ENCODE peak calls at places on chromosomes 12 and 14, in nine cellular contexts. E is fibroblast of the aortic adventitia, T is nephron progenitor cell, R is progenitor cell of endocrine pancreas, V is cardiac fibroblast, F is HL-60, Q is NB4, H is HFF-Myc, X is stomach. S is an unnamed sample.
A peak's percentile ranks its signal among the peaks of the same experiment; 100 is the strongest.

GRCh38 chr12:22670762-22671161 is 45.8 kb downstream of the ETNK1 start:
- DNase-seq in E (peak; percentile 39), T (no peak), R (no peak), V (peak; percentile 38), F (no peak), Q (no peak), H (no peak), X (no peak), S (no peak)

GRCh38 chr14:105859717-105860614 is 333.6 kb downstream of the TMEM121 start:
- DNase-seq in E (no peak), T (no peak), R (no peak), V (no peak), F (no peak), Q (peak; percentile 85), H (no peak), X (peak; percentile 25), S (no peak)

GRCh38 chr12:42236017-42236416 is 2.0 kb downstream of the YAF2 start:
- DNase-seq in E (peak; percentile 43), T (no peak), R (no peak), V (no peak), F (no peak), Q (no peak), H (no peak), X (no peak), S (no peak)

GRCh38 chr14:30291216-30291615 is 267.7 kb upstream of the G2E3 start:
- DNase-seq in E (peak; percentile 83), T (no peak), R (no peak), V (peak; percentile 68), F (no peak), Q (no peak), H (no peak), X (no peak), S (peak; percentile 62)

GRCh38 chr14:72451081-72451972 is 442.6 kb downstream of the DPF3 start:
- DNase-seq in E (no peak), T (peak; percentile 22), R (no peak), V (no peak), F (no peak), Q (no peak), H (no peak), X (no peak), S (no peak)

GRCh38 chr14:24888532-24888931 is 161.4 kb downstream of the STXBP6 start:
- DNase-seq in E (no peak), T (no peak), R (no peak), V (no peak), F (no peak), Q (no peak), H (no peak), X (no peak), S (no peak)

GRCh38 chr12:125183187-125184067 is 118.2 kb downstream of the AACS start:
- DNase-seq in E (peak; percentile 76), T (peak; percentile 94), R (peak; percentile 79), V (peak; percentile 81), F (peak; percentile 45), Q (peak; percentile 82), H (peak; percentile 37), X (peak; percentile 83), S (peak; percentile 66)

GRCh38 chr12:31750747-31751039 is 21.9 kb upstream of the AMN1 start:
- DNase-seq in E (no peak), T (no peak), R (no peak), V (no peak), F (no peak), Q (no peak), H (no peak), X (no peak), S (no peak)

GRCh38 chr12:14418526-14418925 is 53.0 kb downstream of the ATF7IP start:
- DNase-seq in E (peak; percentile 59), T (no peak), R (no peak), V (peak; percentile 50), F (no peak), Q (no peak), H (no peak), X (no peak), S (no peak)

GRCh38 chr12:101642115-101643067 is 47.6 kb downstream of the MYBPC1 start:
- DNase-seq in E (no peak), T (peak; percentile 65), R (peak; percentile 47), V (no peak), F (no peak), Q (no peak), H (no peak), X (peak; percentile 67), S (no peak)

GRCh38 chr12:116609715-116610114 is 50.5 kb downstream of the MAP1LC3B2 start:
- DNase-seq in E (no peak), T (peak; percentile 34), R (no peak), V (peak; percentile 21), F (no peak), Q (peak; percentile 91), H (no peak), X (no peak), S (no peak)

GRCh38 chr14:33851931-33852330 is 98.9 kb downstream of the EGLN3 start:
- DNase-seq in E (no peak), T (no peak), R (no peak), V (no peak), F (no peak), Q (no peak), H (no peak), X (no peak), S (no peak)

DNA sequence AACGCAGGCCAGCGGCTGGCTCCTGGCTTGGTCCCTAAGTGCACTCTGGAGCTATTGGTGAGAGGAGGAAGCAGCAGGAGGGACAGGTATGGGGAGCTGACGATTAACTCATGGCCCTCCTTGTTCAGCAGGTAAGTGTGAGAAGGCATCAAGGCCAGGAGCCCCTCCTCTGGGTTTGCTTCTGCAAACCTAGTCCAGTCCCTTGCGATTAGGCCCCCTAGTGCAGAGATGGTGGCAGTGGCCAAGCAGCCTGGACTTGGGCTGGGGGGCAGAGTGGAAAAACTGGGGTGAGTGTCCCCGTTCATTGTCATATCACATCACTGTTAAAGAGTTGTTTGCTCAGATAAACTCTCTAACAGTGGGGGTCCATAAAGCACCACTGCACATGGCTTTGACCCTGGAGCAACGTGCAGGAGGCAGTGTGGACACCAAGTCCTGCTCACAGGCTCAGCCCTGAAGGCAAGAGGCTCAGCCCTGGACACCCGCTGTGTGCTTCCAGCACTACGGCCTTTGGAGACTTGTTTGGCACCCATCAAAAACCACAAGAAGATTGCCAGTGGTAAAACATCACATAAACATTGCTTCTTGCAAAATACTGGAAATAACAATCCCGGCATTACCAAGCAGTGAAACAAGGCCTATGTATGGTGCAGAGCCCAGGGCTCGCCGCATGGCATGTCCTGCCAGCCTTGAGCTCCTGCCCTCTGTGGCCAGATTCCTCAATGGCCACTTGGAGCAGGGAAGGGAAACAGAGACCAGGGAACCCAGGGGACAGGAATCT is 184.3 kb upstream of the RTL1 start:
- DNase-seq in E (no peak), T (no peak), R (no peak), V (peak; percentile 26), F (no peak), Q (peak; percentile 39), H (no peak), X (peak; percentile 7), S (peak; percentile 67)
- TF ChIP-seq CTCF in E (no peak), T (no peak), R (no peak), V (no peak), F (no peak), Q (no peak), H (no peak), X (no peak), S (no peak)

GRCh38 chr12:103401421-103401820 is 94.3 kb downstream of the C12orf42 start:
- DNase-seq in E (no peak), T (no peak), R (no peak), V (no peak), F (no peak), Q (no peak), H (no peak), X (no peak), S (peak; percentile 60)
- TF ChIP-seq CTCF in E (no peak), T (no peak), R (no peak), V (no peak), F (no peak), Q (no peak), H (no peak), X (no peak), S (peak; percentile 14)

GRCh38 chr12:131003676-131004075 is 50.0 kb downstream of the ADGRD1 start:
- DNase-seq in E (no peak), T (peak; percentile 33), R (no peak), V (no peak), F (no peak), Q (no peak), H (no peak), X (no peak), S (no peak)

GRCh38 chr12:131006036-131006735 is 52.5 kb downstream of the ADGRD1 start:
- DNase-seq in E (no peak), T (no peak), R (no peak), V (no peak), F (no peak), Q (no peak), H (no peak), X (no peak), S (no peak)

GRCh38 chr12:131007031-131007793 is 53.5 kb downstream of the ADGRD1 start:
- DNase-seq in E (peak; percentile 4), T (no peak), R (no peak), V (no peak), F (no peak), Q (no peak), H (no peak), X (peak; percentile 41), S (no peak)

GRCh38 chr12:131004166-131004565 is 50.5 kb downstream of the ADGRD1 start:
- DNase-seq in E (no peak), T (no peak), R (no peak), V (no peak), F (no peak), Q (no peak), H (no peak), X (no peak), S (no peak)

GRCh38 chr12:131005161-131006035 is 51.7 kb downstream of the ADGRD1 start:
- DNase-seq in E (no peak), T (no peak), R (no peak), V (no peak), F (no peak), Q (no peak), H (no peak), X (no peak), S (no peak)
- TF ChIP-seq CTCF in E (no peak), T (no peak), R (no peak), V (no peak), F (no peak), Q (no peak), H (no peak), X (no peak), S (peak; percentile 14)

GRCh38 chr14:96229315-96229714 is 24.7 kb downstream of the BDKRB2 start:
- DNase-seq in E (peak; percentile 42), T (no peak), R (no peak), V (peak; percentile 15), F (no peak), Q (no peak), H (no peak), X (no peak), S (no peak)

GRCh38 chr14:96221841-96222240 is 17.2 kb downstream of the BDKRB2 start:
- DNase-seq in E (no peak), T (no peak), R (no peak), V (no peak), F (no peak), Q (no peak), H (no peak), X (no peak), S (no peak)

GRCh38 chr14:96227428-96227827 is 22.8 kb downstream of the BDKRB2 start:
- DNase-seq in E (no peak), T (no peak), R (no peak), V (no peak), F (no peak), Q (no peak), H (no peak), X (no peak), S (no peak)

GRCh38 chr14:96224480-96225096 is 19.9 kb downstream of the BDKRB2 start:
- DNase-seq in E (peak; percentile 45), T (no peak), R (no peak), V (no peak), F (no peak), Q (no peak), H (no peak), X (no peak), S (peak; percentile 75)

GRCh38 chr14:96225745-96226151 is 21.1 kb downstream of the BDKRB2 start:
- DNase-seq in E (peak; percentile 79), T (peak; percentile 73), R (peak; percentile 39), V (peak; percentile 15), F (no peak), Q (no peak), H (peak; percentile 45), X (no peak), S (peak; percentile 42)
- TF ChIP-seq CTCF in E (peak; percentile 70), T (peak; percentile 38), R (peak; percentile 39), V (no peak), F (no peak), Q (no peak), H (peak; percentile 60), X (no peak), S (no peak)

S was measured in MCF 10A.